ENCODE peak calls at places on chromosomes 12 and 14, in four cellular contexts. H, O, F and N are unnamed samples. For H3K4me1, the result is how much of the 10 kb centered on the place peaks cover.

GRCh38 chr14:100428727-100429126 is 105.6 kb downstream of the SLC25A47 start:
- DNase-seq in O (no peak), F (no peak), H (no peak), N (no peak)

GRCh38 chr14:27026097-27026496 is 428.3 kb upstream of the NOVA1 start:
- DNase-seq in O (no peak), H (no peak), F (no peak), N (no peak)

GRCh38 chr12:130134563-130134915 is 27.7 kb upstream of the FZD10 start:
- DNase-seq in O (no peak), H (no peak), F (no peak), N (no peak)

GRCh38 chr14:80428171-80428570 is 216.9 kb upstream of the DIO2 start:
- DNase-seq in O (no peak), H (no peak), F (no peak), N (no peak)

GRCh38 chr14:88824314-88825077 is at the start of gene TTC8:
- DNase-seq in O (peak), F (peak), H (peak), N (peak)

GRCh38 chr12:12357697-12358476 is 1.0 kb downstream of the BORCS5 start:
- DNase-seq in H (no peak), F (no peak), O (no peak), N (no peak)

GRCh38 chr14:58749066-58749669 is 111.4 kb downstream of the DACT1 start:
- DNase-seq in H (no peak), O (no peak), F (peak), N (peak)

GRCh38 chr12:26524862-26525465 is 308.0 kb downstream of the ITPR2 start:
- DNase-seq in O (no peak), F (no peak), H (no peak), N (no peak)

GRCh38 chr12:68043446-68043845 is 54.2 kb downstream of the IFNG-AS1 start:
- DNase-seq in H (no peak), O (no peak), F (no peak), N (no peak)

GRCh38 chr14:61183486-61183885 is 97.7 kb downstream of the TMEM30B start:
- DNase-seq in H (no peak), O (no peak), F (no peak), N (peak)

DNA sequence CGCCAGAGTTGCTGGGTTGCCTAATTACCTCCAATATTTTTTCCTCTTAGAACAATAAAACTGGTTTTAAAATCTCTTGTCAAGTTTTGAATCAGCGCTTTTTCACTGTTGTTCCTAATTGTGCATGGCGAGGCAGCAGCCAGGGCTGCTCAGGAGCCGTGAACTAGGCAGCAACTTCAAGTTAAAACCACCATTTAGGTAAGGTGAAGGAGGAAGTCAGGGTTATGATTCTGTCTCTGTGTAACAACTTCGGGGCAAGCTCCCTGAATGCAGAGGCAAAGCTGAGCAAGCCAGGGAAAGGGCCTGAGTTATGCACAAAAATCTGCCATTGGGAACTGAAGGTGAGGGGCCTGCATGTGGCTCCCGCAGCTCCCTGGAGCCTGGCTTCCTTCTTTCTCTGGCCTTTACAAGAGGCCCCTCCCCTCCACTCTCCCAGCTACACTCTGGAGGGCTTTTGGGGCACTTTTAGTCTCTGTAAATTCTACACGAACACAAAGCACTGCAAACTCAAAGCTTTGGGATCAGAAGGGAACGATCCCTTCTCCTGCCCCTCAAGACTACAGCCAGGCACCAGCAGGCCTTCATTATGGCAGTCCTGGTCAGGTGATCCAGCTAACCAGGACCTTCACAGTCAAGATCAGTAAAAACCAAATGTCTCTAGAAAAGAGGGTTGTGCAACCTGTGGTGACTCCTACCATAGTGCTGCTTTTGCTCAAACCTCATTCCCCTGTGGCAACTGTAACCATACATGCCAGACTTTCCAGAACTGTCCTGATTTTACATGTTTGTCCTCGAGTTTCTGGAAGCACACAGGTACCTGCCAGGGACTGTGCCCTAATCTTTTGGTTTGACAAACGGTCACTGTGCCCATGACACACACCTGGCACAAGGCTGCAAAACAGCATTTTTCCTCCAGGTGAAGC is 67.3 kb upstream of the PTGR2 start:
- DNase-seq in F (peak), O (no peak), H (no peak), N (peak)
- H3K4me1 ChIP-seq in F (under half), O (half or more), H (half or more), N (under half)

GRCh38 chr14:71266994-71267636 is 359.9 kb downstream of the PCNX1 start:
- DNase-seq in H (no peak), F (no peak), O (no peak), N (no peak)
- H3K4me3 ChIP-seq in H (peak), F (no peak), O (no peak), N (no peak)

GRCh38 chr12:29239336-29239735 is 90.3 kb downstream of the FAR2 start:
- DNase-seq in O (no peak), H (no peak), F (no peak), N (no peak)
- H3K4me1 ChIP-seq in O (under half), H (under half), F (under half), N (under half)

GRCh38 chr12:29578731-29579130 is 81.2 kb upstream of the OVCH1 start:
- DNase-seq in F (no peak), H (no peak), O (no peak), N (no peak)

GRCh38 chr12:29578070-29578469 is 80.6 kb upstream of the OVCH1 start:
- DNase-seq in F (no peak), H (no peak), O (no peak), N (no peak)

GRCh38 chr12:29569392-29569791 is 71.9 kb upstream of the OVCH1 start:
- DNase-seq in O (no peak), H (no peak), F (no peak), N (no peak)

GRCh38 chr12:29574500-29574899 is 77.0 kb upstream of the OVCH1 start:
- DNase-seq in O (no peak), H (no peak), F (no peak), N (no peak)

GRCh38 chr12:29572938-29573337 is 75.5 kb upstream of the OVCH1 start:
- DNase-seq in H (no peak), F (peak), O (no peak), N (no peak)
- H3K4me3 ChIP-seq in H (no peak), F (no peak), O (no peak), N (no peak)

GRCh38 chr14:102578821-102579220 is 13.6 kb upstream of the RCOR1 start:
- DNase-seq in H (no peak), F (no peak), O (no peak), N (no peak)

GRCh38 chr14:102581193-102581592 is 11.3 kb upstream of the RCOR1 start:
- DNase-seq in H (no peak), F (no peak), O (no peak), N (no peak)

GRCh38 chr14:102579696-102580551 is 12.5 kb upstream of the RCOR1 start:
- DNase-seq in F (no peak), H (no peak), O (no peak), N (peak)

GRCh38 chr14:102583726-102584125 is 8.7 kb upstream of the RCOR1 start:
- DNase-seq in F (no peak), H (no peak), O (no peak), N (no peak)

GRCh38 chr14:102580552-102581110 is 11.8 kb upstream of the RCOR1 start:
- DNase-seq in H (no peak), O (no peak), F (no peak), N (no peak)
- H3K4me1 ChIP-seq in H (under half), O (under half), F (under half), N (under half)

DNA sequence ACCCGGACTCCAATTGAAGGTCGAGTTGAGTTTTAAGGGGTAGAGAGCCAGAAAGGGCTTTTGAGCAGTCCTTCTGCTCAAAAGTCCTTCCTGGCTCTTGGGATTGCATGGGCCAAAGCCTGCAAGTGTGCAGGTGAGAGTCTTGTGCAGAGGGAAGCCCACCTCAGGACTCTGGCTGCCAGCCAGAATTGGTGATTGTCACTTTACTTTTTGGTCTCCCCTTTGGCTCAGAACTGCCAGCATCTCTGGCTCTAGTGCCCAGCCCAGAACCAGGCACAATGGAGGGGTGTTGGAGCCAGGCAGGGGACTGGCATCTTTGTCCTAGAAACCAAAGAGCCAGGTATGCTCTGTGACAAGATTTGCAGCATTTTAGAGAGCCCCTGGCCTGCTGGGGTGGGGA is 23.5 kb downstream of the FAM222A start:
- DNase-seq in H (no peak), F (no peak), O (no peak), N (no peak)
- H3K4me3 ChIP-seq in H (no peak), F (no peak), O (no peak), N (no peak)

GRCh38 chr12:101826766-101827368 is 3.9 kb downstream of the GNPTAB start:
- DNase-seq in O (no peak), F (no peak), H (no peak), N (no peak)

GRCh38 chr12:101823891-101824290 is 6.9 kb downstream of the GNPTAB start:
- DNase-seq in F (peak), H (peak), O (peak), N (peak)

GRCh38 chr12:101828463-101829196 is 2.1 kb downstream of the GNPTAB start:
- DNase-seq in O (no peak), H (no peak), F (no peak), N (no peak)

GRCh38 chr12:101823039-101823438 is 7.7 kb downstream of the GNPTAB start:
- DNase-seq in O (no peak), H (no peak), F (no peak), N (no peak)

DNA sequence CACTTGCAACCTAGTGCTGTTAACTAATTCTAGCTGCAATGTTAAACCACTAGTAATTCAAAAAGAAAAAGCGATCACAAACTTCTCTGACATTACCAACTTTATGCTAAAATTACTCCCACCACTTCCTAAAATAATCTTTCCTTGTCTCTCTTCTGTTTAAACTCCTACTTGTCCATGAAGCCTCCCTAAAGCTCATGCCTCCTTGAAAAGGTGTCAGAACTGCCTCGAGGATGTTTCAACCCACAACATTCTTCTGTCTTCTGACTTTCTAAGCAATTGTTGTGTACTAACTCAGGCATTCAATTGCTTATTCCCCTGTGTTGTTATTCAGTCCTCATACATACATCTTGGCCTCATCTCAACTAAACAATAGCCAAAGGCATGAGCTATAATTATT is 5.9 kb downstream of the GNPTAB start:
- DNase-seq in O (no peak), F (no peak), H (no peak), N (no peak)
- H3K4me1 ChIP-seq in O (half or more), F (under half), H (half or more), N (under half)

GRCh38 chr12:32896438-32897275 is at the start of gene PKP2:
- DNase-seq in H (no peak), O (peak), F (peak), N (peak)
- H3K4me3 ChIP-seq in H (peak), O (peak), F (peak), N (peak)

DNA sequence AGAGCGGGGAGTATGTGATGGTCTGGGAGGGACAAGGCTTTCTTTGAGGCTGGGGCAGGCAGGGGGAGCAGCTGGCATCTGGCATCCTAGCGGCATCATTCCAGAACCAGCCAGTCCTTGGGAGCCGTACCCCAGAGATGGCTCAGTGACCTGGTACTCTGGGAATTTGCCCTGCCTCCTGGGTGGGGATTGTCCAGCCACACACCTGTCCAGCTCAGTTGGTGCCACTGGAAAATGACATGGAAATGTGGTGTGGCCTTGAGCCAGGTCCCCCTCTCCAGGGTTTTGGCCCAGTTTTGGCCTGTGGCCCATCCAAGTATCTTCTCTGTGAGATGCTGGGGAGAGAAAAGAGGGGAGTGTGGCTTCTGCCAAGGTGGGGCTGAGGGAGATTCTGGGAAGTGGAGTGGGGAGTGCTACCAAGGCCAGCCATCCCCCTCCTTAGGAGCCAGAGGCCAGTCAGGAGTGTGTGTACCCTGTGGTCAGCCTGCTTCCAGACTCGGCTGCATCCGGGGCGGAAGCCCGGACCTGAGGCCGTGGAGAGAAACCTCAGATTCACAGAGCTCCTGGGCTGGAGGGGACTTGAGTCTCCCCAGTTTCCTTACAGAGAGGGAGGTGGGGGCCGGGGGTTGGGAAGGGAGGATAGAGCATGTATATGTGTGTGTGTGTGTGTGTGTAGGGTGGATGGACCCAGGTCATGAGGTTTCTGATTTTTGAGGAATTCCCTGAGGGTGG is 14.7 kb upstream of the KRT80 start:
- DNase-seq in F (no peak), O (no peak), H (no peak), N (no peak)
- H3K4me1 ChIP-seq in F (under half), O (under half), H (under half), N (under half)